ENCODE peak calls at places on chromosomes 11 and 22, in four cellular contexts. One of them, this sample, is unnamed.

GRCh38 chr22:23282089-23282501 is 101.8 kb downstream of the BCR start:
- DNase-seq in K562: no peak
- DNase-seq in WTC11: no peak
- DNase-seq in GM12878: no peak
- DNase-seq in this sample: no peak

GRCh38 chr11:75490221-75491181 is 35.2 kb downstream of the GDPD5 start:
- DNase-seq in K562: no peak
- DNase-seq in WTC11: peak
- DNase-seq in GM12878: no peak
- DNase-seq in this sample: no peak

GRCh38 chr11:75100314-75100713 is 3.6 kb upstream of the OR2AT4 start:
- DNase-seq in K562: peak
- DNase-seq in WTC11: no peak
- DNase-seq in GM12878: peak
- DNase-seq in this sample: no peak

GRCh38 chr22:27730649-27731433 is 70.7 kb downstream of the MN1 start:
- DNase-seq in K562: no peak
- DNase-seq in WTC11: no peak
- DNase-seq in GM12878: no peak
- DNase-seq in this sample: no peak

GRCh38 chr11:27395556-27396258 is 32.7 kb upstream of the CCDC34 start:
- DNase-seq in K562: no peak
- DNase-seq in WTC11: no peak
- DNase-seq in GM12878: no peak
- DNase-seq in this sample: peak

GRCh38 chr11:74055938-74056337 is 47.1 kb upstream of the UCP3 start:
- DNase-seq in K562: no peak
- DNase-seq in WTC11: no peak
- DNase-seq in GM12878: no peak
- DNase-seq in this sample: peak

GRCh38 chr22:36332623-36333331 is 55.0 kb downstream of the MYH9 start:
- DNase-seq in K562: no peak
- DNase-seq in WTC11: peak
- DNase-seq in GM12878: peak
- DNase-seq in this sample: no peak

GRCh38 chr22:44049369-44050231 is 25.5 kb downstream of the PARVB start:
- DNase-seq in K562: no peak
- DNase-seq in WTC11: no peak
- DNase-seq in GM12878: no peak
- DNase-seq in this sample: no peak

GRCh38 chr11:96213500-96213899 is 129.5 kb downstream of the MAML2 start:
- DNase-seq in K562: peak
- DNase-seq in WTC11: no peak
- DNase-seq in GM12878: no peak
- DNase-seq in this sample: no peak

GRCh38 chr11:1500466-1501420 is 14.2 kb upstream of the MOB2 start:
- DNase-seq in K562: no peak
- DNase-seq in WTC11: no peak
- DNase-seq in GM12878: no peak
- DNase-seq in this sample: no peak

GRCh38 chr22:36386351-36386899 is 1.3 kb downstream of the MYH9 start:
- DNase-seq in K562: no peak
- DNase-seq in WTC11: no peak
- DNase-seq in GM12878: peak
- DNase-seq in this sample: no peak

GRCh38 chr22:27825174-27825573 is 23.6 kb upstream of the MN1 start:
- DNase-seq in K562: peak
- DNase-seq in WTC11: peak
- DNase-seq in GM12878: no peak
- DNase-seq in this sample: no peak

GRCh38 chr11:61153593-61154090 is 7.6 kb downstream of the VPS37C start:
- DNase-seq in K562: no peak
- DNase-seq in WTC11: no peak
- DNase-seq in GM12878: no peak
- DNase-seq in this sample: no peak

GRCh38 chr22:36536717-36537116 is 7.8 kb upstream of the EIF3D start:
- DNase-seq in K562: no peak
- DNase-seq in WTC11: peak
- DNase-seq in GM12878: no peak
- DNase-seq in this sample: no peak

GRCh38 chr11:27673979-27674663 is 26.1 kb downstream of the BDNF start:
- DNase-seq in K562: no peak
- DNase-seq in WTC11: no peak
- DNase-seq in GM12878: no peak
- DNase-seq in this sample: no peak

GRCh38 chr11:74288161-74288560 is 23.3 kb downstream of the P4HA3 start:
- DNase-seq in K562: no peak
- DNase-seq in WTC11: no peak
- DNase-seq in GM12878: no peak
- DNase-seq in this sample: no peak

GRCh38 chr11:34175284-34176019 is 70.0 kb downstream of the NAT10 start:
- DNase-seq in K562: peak
- DNase-seq in WTC11: no peak
- DNase-seq in GM12878: no peak
- DNase-seq in this sample: no peak

GRCh38 chr11:120394119-120394518 is 57.9 kb downstream of the ARHGEF12 start:
- DNase-seq in K562: no peak
- DNase-seq in WTC11: no peak
- DNase-seq in GM12878: no peak
- DNase-seq in this sample: no peak

GRCh38 chr11:1298695-1299492 is 10.5 kb downstream of the TOLLIP start:
- DNase-seq in K562: no peak
- DNase-seq in WTC11: no peak
- DNase-seq in GM12878: no peak
- DNase-seq in this sample: peak

GRCh38 chr11:12968836-12969235 is 40.3 kb upstream of the RASSF10 start:
- DNase-seq in K562: no peak
- DNase-seq in WTC11: no peak
- DNase-seq in GM12878: no peak
- DNase-seq in this sample: no peak

GRCh38 chr22:37726240-37726887 is 29.5 kb downstream of the TRIOBP start:
- DNase-seq in K562: no peak
- DNase-seq in WTC11: no peak
- DNase-seq in GM12878: no peak
- DNase-seq in this sample: no peak

GRCh38 chr11:79493555-79494171 is 52.8 kb upstream of the TENM4 start:
- DNase-seq in K562: peak
- DNase-seq in WTC11: peak
- DNase-seq in GM12878: no peak
- DNase-seq in this sample: peak

GRCh38 chr22:29767289-29768051 is at the start of gene UQCR10:
- DNase-seq in K562: peak
- DNase-seq in WTC11: peak
- DNase-seq in GM12878: no peak
- DNase-seq in this sample: peak

GRCh38 chr11:64556721-64557250 is 34.2 kb upstream of the SLC22A12 start:
- DNase-seq in K562: no peak
- DNase-seq in WTC11: no peak
- DNase-seq in GM12878: no peak
- DNase-seq in this sample: no peak

GRCh38 chr11:59247535-59248227 is 35.0 kb upstream of the MPEG1 start:
- DNase-seq in K562: no peak
- DNase-seq in WTC11: no peak
- DNase-seq in GM12878: no peak
- DNase-seq in this sample: no peak

GRCh38 chr11:45857834-45858492 is 10.7 kb downstream of the CRY2 start:
- DNase-seq in K562: no peak
- DNase-seq in WTC11: no peak
- DNase-seq in GM12878: no peak
- DNase-seq in this sample: no peak

GRCh38 chr11:110311783-110312578 is 15.6 kb upstream of the RDX start:
- DNase-seq in K562: peak
- DNase-seq in WTC11: no peak
- DNase-seq in GM12878: no peak
- DNase-seq in this sample: no peak

GRCh38 chr22:33271390-33272161 is 213.4 kb upstream of the SYN3 start:
- DNase-seq in K562: no peak
- DNase-seq in WTC11: no peak
- DNase-seq in GM12878: peak
- DNase-seq in this sample: no peak

GRCh38 chr11:72239296-72239848 is 4.6 kb downstream of the PHOX2A start:
- DNase-seq in K562: no peak
- DNase-seq in WTC11: peak
- DNase-seq in GM12878: no peak
- DNase-seq in this sample: no peak

GRCh38 chr11:18527512-18527911 is 770 bp upstream of the TSG101 start:
- DNase-seq in K562: no peak
- DNase-seq in WTC11: no peak
- DNase-seq in GM12878: no peak
- DNase-seq in this sample: no peak

GRCh38 chr11:86303257-86303656 is 1.2 kb downstream of the HIKESHI start:
- DNase-seq in K562: no peak
- DNase-seq in WTC11: no peak
- DNase-seq in GM12878: no peak
- DNase-seq in this sample: no peak

GRCh38 chr11:128726464-128727139 is 32.7 kb downstream of the FLI1 start:
- DNase-seq in K562: no peak
- DNase-seq in WTC11: no peak
- DNase-seq in GM12878: no peak
- DNase-seq in this sample: no peak

GRCh38 chr22:50739894-50740293 is 1.9 kb downstream of the ACR start:
- DNase-seq in K562: no peak
- DNase-seq in WTC11: no peak
- DNase-seq in GM12878: no peak
- DNase-seq in this sample: no peak

GRCh38 chr11:45270946-45271345 is 15.2 kb downstream of the SYT13 start:
- DNase-seq in K562: no peak
- DNase-seq in WTC11: no peak
- DNase-seq in GM12878: no peak
- DNase-seq in this sample: peak

GRCh38 chr11:14041040-14041439 is 78.5 kb downstream of the SPON1 start:
- DNase-seq in K562: peak
- DNase-seq in WTC11: no peak
- DNase-seq in GM12878: no peak
- DNase-seq in this sample: no peak

DNA sequence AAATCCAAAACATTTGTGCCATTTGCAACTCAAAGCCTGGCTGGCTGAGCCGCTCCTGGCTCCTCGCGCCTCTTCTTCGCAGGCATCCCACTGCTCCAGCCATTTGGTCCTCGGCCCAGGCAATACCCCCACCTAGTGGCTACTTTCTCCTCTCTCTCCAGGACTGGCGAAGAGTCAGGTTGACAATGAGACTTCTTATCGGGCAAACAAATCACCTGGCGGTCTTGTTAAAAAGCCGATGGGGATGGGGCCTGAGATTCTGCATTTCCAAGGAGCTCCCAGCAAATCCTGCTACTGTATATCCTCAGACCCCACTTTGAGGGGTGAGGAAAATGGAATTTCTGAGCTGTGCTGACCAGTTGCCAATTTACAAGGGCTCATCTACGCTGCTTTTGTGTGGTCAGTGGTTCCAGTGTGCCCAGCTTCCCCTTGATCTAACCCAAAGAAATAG is 89.0 kb downstream of the ISX start:
- DNase-seq in K562: peak
- DNase-seq in WTC11: peak
- DNase-seq in GM12878: no peak
- DNase-seq in this sample: peak
- TF ChIP-seq MAX in K562: no peak
- TF ChIP-seq MAX in WTC11: peak
- TF ChIP-seq MAX in GM12878: no peak
- TF ChIP-seq MAX in this sample: no peak

GRCh38 chr22:40524392-40525249 is 111.9 kb downstream of the MRTFA start:
- DNase-seq in K562: peak
- DNase-seq in WTC11: no peak
- DNase-seq in GM12878: no peak
- DNase-seq in this sample: peak
- TF ChIP-seq ETV6 in K562: no peak
- TF ChIP-seq ETV6 in WTC11: no peak
- TF ChIP-seq ETV6 in GM12878: no peak
- TF ChIP-seq ETV6 in this sample: no peak

DNA sequence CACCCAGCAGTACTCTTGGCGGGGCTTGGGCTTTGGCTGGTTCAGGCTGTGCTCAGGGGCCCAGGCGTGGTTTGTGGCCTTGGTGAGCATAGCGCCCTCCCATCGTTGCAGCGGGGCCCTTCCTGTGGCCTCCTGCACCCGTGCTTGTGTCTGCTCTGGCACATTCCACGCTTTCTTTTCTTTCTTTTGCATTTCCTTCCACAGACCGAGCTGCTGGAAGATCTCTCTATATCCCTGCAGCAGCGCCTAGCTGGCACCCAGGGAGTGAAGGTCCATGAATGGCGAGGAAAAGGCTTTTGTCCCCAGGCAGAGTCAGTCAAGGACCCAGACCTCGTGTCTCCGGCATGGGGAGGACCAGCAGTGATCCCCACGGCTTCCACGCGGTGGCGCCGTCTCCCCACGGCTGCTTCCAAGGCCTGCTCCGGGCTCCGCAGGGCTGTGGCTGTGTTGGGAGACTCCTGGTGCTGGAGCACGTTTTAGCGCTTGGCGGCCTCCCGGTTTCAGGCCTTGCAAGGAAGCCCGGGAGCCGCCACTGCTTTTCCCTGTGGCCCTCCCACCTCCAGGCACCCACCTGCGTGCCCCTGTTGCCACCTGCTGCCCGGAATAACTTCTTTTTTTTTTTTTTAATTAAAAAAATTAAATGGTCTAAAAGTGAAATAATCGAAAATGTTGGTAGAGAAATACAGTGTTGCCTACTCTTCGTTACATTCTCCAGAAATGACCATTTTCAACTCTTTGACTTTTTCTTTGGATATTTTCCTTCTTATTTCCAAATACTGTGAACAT is 28.5 kb downstream of the GLB1L2 start:
- DNase-seq in K562: peak
- DNase-seq in WTC11: peak
- DNase-seq in GM12878: no peak
- DNase-seq in this sample: peak
- TF ChIP-seq MAX in K562: peak
- TF ChIP-seq MAX in WTC11: peak
- TF ChIP-seq MAX in GM12878: no peak
- TF ChIP-seq MAX in this sample: peak

DNA sequence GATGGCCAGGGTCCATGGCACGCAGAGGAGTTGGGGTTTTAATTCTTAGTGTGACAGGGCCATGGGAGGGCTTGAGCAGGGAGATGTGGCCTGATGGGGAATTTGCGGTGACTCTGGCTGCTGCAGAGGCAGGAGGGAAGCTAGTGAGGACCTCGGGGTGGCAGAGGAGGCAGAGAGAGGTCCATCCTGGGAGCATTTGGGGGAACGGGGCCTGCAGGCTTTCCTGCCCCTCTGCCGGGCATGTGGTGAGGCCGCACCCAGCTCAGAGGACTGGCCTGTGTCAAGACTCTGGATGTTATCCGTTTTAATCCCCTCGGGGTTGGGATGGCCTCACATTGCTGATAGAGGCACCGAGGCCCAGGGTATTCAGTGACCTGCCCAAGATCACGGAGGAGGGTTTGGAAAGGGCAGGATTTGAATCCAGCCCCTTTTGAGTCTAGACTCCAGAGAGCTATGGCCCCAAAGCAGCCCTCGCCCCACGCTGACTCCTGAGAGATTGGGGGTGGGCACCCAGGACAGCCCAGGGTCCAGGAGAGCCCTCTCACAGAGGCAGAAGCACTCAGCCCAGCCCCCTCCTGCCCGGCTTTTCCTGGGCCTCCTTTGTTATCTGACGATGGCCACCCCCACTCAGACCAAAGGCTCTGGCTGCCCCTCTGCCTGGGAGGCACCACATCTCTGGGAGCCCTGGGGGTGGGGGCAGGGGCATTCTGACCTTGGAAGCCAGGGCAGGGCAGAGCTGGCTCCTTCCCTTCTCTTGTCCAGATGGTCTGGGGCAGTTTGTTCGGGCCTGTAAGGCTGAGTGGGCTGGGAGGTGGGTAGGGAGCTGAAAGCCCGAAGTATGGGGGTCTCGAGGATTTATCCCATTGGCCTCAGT is 13.9 kb downstream of the MGAT3 start:
- DNase-seq in K562: peak
- DNase-seq in WTC11: no peak
- DNase-seq in GM12878: no peak
- DNase-seq in this sample: peak
- TF ChIP-seq ETV6 in K562: no peak
- TF ChIP-seq ETV6 in WTC11: no peak
- TF ChIP-seq ETV6 in GM12878: no peak
- TF ChIP-seq ETV6 in this sample: no peak

This sample was measured in HepG2.